ENCODE peak calls at places on chromosome 16, in five cellular contexts. One of them, this sample, is unnamed.

GRCh38 chr16:9176547-9177418 is 85.3 kb downstream of the HAPSTR1 start:
- DNase-seq in hepatocyte: no peak
- DNase-seq in A549: no peak
- DNase-seq in HCT116: no peak
- DNase-seq in GM23248: no peak
- DNase-seq in this sample: no peak

GRCh38 chr16:30805056-30805369 is 18.0 kb upstream of the ZNF629 start:
- DNase-seq in HCT116: no peak
- DNase-seq in GM23248: no peak
- DNase-seq in A549: peak; percentile 24
- DNase-seq in hepatocyte: no peak
- DNase-seq in this sample: no peak

GRCh38 chr16:76668207-76668725 is 391.1 kb downstream of the CNTNAP4 start:
- DNase-seq in A549: no peak
- DNase-seq in GM23248: no peak
- DNase-seq in HCT116: no peak
- DNase-seq in hepatocyte: peak; percentile 48
- DNase-seq in this sample: no peak

GRCh38 chr16:74740795-74741304 is 33.8 kb downstream of the FA2H start:
- DNase-seq in GM23248: peak; percentile 70
- DNase-seq in hepatocyte: no peak
- DNase-seq in HCT116: peak; percentile 75
- DNase-seq in A549: peak; percentile 96
- DNase-seq in this sample: no peak

GRCh38 chr16:31471875-31472558 is at the start of gene TGFB1I1:
- DNase-seq in HCT116: no peak
- DNase-seq in A549: peak; percentile 50
- DNase-seq in GM23248: peak; percentile 85
- DNase-seq in hepatocyte: peak; percentile 74
- DNase-seq in this sample: no peak

GRCh38 chr16:48609453-48610023 is 442 bp downstream of the N4BP1 start:
- DNase-seq in A549: peak; percentile 47
- DNase-seq in hepatocyte: peak; percentile 79
- DNase-seq in GM23248: peak; percentile 83
- DNase-seq in HCT116: no peak
- DNase-seq in this sample: peak; percentile 70

GRCh38 chr16:89257281-89257731 is 39.8 kb downstream of the ZNF778 start:
- DNase-seq in GM23248: peak; percentile 54
- DNase-seq in HCT116: no peak
- DNase-seq in A549: no peak
- DNase-seq in hepatocyte: no peak
- DNase-seq in this sample: no peak

GRCh38 chr16:5020551-5020950 is 13.2 kb downstream of the NAGPA start:
- DNase-seq in hepatocyte: no peak
- DNase-seq in A549: no peak
- DNase-seq in HCT116: no peak
- DNase-seq in GM23248: no peak
- DNase-seq in this sample: no peak

GRCh38 chr16:57498031-57498430 is 11.7 kb upstream of the DOK4 start:
- DNase-seq in GM23248: no peak
- DNase-seq in hepatocyte: no peak
- DNase-seq in A549: no peak
- DNase-seq in HCT116: no peak
- DNase-seq in this sample: no peak

GRCh38 chr16:21263640-21264211 is 14.4 kb downstream of the CRYM start:
- DNase-seq in hepatocyte: peak; percentile 43
- DNase-seq in A549: peak; percentile 14
- DNase-seq in HCT116: no peak
- DNase-seq in GM23248: peak; percentile 61
- DNase-seq in this sample: no peak

GRCh38 chr16:60755907-60756306 is 1280.3 kb downstream of the CDH8 start:
- DNase-seq in HCT116: no peak
- DNase-seq in hepatocyte: no peak
- DNase-seq in GM23248: no peak
- DNase-seq in A549: peak; percentile 3
- DNase-seq in this sample: no peak

GRCh38 chr16:30697264-30698138 is 1.5 kb upstream of the SRCAP start:
- DNase-seq in HCT116: no peak
- DNase-seq in GM23248: peak; percentile 99
- DNase-seq in hepatocyte: no peak
- DNase-seq in A549: no peak
- DNase-seq in this sample: no peak

GRCh38 chr16:57013902-57014301 is 24.5 kb downstream of the NLRC5 start:
- DNase-seq in A549: no peak
- DNase-seq in HCT116: no peak
- DNase-seq in GM23248: no peak
- DNase-seq in hepatocyte: no peak
- DNase-seq in this sample: no peak

GRCh38 chr16:80924372-80924978 is 82.2 kb downstream of the CMC2 start:
- DNase-seq in hepatocyte: peak; percentile 75
- DNase-seq in A549: peak; percentile 70
- DNase-seq in HCT116: peak; percentile 58
- DNase-seq in GM23248: peak; percentile 55
- DNase-seq in this sample: no peak

GRCh38 chr16:28914325-28914724 is 10.7 kb downstream of the RABEP2 start:
- DNase-seq in A549: no peak
- DNase-seq in GM23248: no peak
- DNase-seq in hepatocyte: no peak
- DNase-seq in HCT116: no peak
- DNase-seq in this sample: no peak

GRCh38 chr16:54159490-54160080 is 127.0 kb downstream of the IRX3 start:
- DNase-seq in HCT116: no peak
- DNase-seq in GM23248: no peak
- DNase-seq in A549: no peak
- DNase-seq in hepatocyte: no peak
- DNase-seq in this sample: no peak

GRCh38 chr16:56789360-56789759 is 59.4 kb downstream of the NUP93 start:
- DNase-seq in HCT116: peak; percentile 55
- DNase-seq in GM23248: peak; percentile 60
- DNase-seq in hepatocyte: peak; percentile 36
- DNase-seq in A549: peak; percentile 80
- DNase-seq in this sample: no peak

GRCh38 chr16:3665508-3665907 is 11.0 kb downstream of the DNASE1 start:
- DNase-seq in A549: no peak
- DNase-seq in HCT116: no peak
- DNase-seq in GM23248: no peak
- DNase-seq in hepatocyte: no peak
- DNase-seq in this sample: no peak

GRCh38 chr16:77596243-77596642 is 126.1 kb upstream of the NUDT7 start:
- DNase-seq in GM23248: peak; percentile 81
- DNase-seq in HCT116: no peak
- DNase-seq in A549: no peak
- DNase-seq in hepatocyte: no peak
- DNase-seq in this sample: no peak

GRCh38 chr16:55572439-55572838 is 6.0 kb downstream of the CAPNS2 start:
- DNase-seq in hepatocyte: no peak
- DNase-seq in HCT116: no peak
- DNase-seq in A549: peak; percentile 46
- DNase-seq in GM23248: no peak
- DNase-seq in this sample: no peak

GRCh38 chr16:54283735-54284318 is 2.8 kb downstream of the IRX3 start:
- DNase-seq in GM23248: no peak
- DNase-seq in hepatocyte: no peak
- DNase-seq in A549: no peak
- DNase-seq in HCT116: no peak
- DNase-seq in this sample: no peak

GRCh38 chr16:72739577-72739976 is 308.4 kb downstream of the ZFHX3 start:
- DNase-seq in HCT116: no peak
- DNase-seq in GM23248: peak; percentile 35
- DNase-seq in hepatocyte: no peak
- DNase-seq in A549: no peak
- DNase-seq in this sample: no peak

GRCh38 chr16:29962344-29962994 is 590 bp downstream of the TMEM219 start:
- DNase-seq in HCT116: no peak
- DNase-seq in A549: peak; percentile 30
- DNase-seq in hepatocyte: peak; percentile 51
- DNase-seq in GM23248: peak; percentile 58
- DNase-seq in this sample: no peak

GRCh38 chr16:48317614-48318013 is 67.6 kb downstream of the SIAH1 start:
- DNase-seq in HCT116: peak; percentile 10
- DNase-seq in GM23248: peak; percentile 54
- DNase-seq in hepatocyte: no peak
- DNase-seq in A549: peak; percentile 33
- DNase-seq in this sample: no peak

GRCh38 chr16:81485824-81486554 is 41.4 kb downstream of the CMIP start:
- DNase-seq in HCT116: peak; percentile 22
- DNase-seq in hepatocyte: no peak
- DNase-seq in GM23248: peak; percentile 87
- DNase-seq in A549: no peak
- DNase-seq in this sample: no peak

GRCh38 chr16:88783391-88784073 is 1.5 kb downstream of the PIEZO1 start:
- DNase-seq in A549: no peak
- DNase-seq in GM23248: peak; percentile 61
- DNase-seq in hepatocyte: no peak
- DNase-seq in HCT116: no peak
- DNase-seq in this sample: peak; percentile 66

GRCh38 chr16:89925596-89926079 is 2.5 kb downstream of the TUBB3 start:
- DNase-seq in A549: no peak
- DNase-seq in hepatocyte: no peak
- DNase-seq in GM23248: no peak
- DNase-seq in HCT116: no peak
- DNase-seq in this sample: no peak

GRCh38 chr16:53549970-53550406 is 47.0 kb upstream of the AKTIP start:
- DNase-seq in GM23248: peak; percentile 93
- DNase-seq in hepatocyte: peak; percentile 90
- DNase-seq in HCT116: peak; percentile 46
- DNase-seq in A549: peak; percentile 61
- DNase-seq in this sample: no peak

GRCh38 chr16:89623511-89624232 is 10.2 kb downstream of the DPEP1 start:
- DNase-seq in HCT116: no peak
- DNase-seq in hepatocyte: no peak
- DNase-seq in A549: no peak
- DNase-seq in GM23248: peak; percentile 60
- DNase-seq in this sample: no peak

GRCh38 chr16:30121741-30122620 is 1.0 kb downstream of the MAPK3 start:
- DNase-seq in A549: no peak
- DNase-seq in hepatocyte: no peak
- DNase-seq in HCT116: no peak
- DNase-seq in GM23248: peak; percentile 31
- DNase-seq in this sample: peak; percentile 67

GRCh38 chr16:2786061-2786825 is 1.1 kb downstream of the PRSS33 start:
- DNase-seq in hepatocyte: no peak
- DNase-seq in GM23248: no peak
- DNase-seq in HCT116: no peak
- DNase-seq in A549: no peak
- DNase-seq in this sample: peak; percentile 44

GRCh38 chr16:87696796-87697195 is 69.0 kb downstream of the KLHDC4 start:
- DNase-seq in A549: no peak
- DNase-seq in HCT116: no peak
- DNase-seq in GM23248: no peak
- DNase-seq in hepatocyte: no peak
- DNase-seq in this sample: no peak
- H3K4me1 ChIP-seq in A549: no peaks in the 10 kb centered on the region
- H3K4me1 ChIP-seq in HCT116: no peaks in the 10 kb centered on the region
- H3K4me1 ChIP-seq in GM23248: no peaks in the 10 kb centered on the region
- H3K4me1 ChIP-seq in hepatocyte: no peaks in the 10 kb centered on the region
- H3K4me1 ChIP-seq in this sample: no peaks in the 10 kb centered on the region

DNA sequence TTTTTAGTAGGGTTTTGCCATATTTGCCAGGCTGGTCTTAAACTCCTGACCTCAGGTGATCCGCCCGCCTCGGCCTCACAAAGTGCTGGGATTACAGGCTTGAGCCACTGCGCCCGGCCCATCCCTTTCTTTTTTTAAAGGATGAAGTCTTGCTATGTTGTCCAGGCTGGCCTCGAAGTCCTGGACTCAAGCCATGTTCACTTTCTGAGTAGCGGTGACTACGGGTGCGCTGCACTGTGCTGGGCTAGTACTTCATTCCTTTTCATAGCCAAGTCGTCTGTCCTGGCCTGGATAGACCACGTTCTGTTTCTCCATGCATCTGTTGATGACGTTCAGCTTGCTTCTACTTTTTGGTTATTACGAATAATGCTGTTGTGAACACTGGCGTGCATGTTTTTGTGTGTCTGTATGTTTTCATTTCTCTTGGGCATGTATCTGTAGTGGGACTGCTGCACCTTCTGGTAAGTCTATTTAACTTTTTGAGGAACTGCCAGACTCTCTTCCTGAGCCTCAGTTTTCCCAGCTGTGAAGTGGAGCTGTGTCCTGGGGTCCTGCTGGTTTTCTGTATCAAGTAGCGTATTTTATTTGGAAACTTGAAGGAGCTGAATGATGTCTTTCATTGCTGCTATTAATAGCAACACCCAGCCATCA is 40.0 kb upstream of the GSE1 start:
- DNase-seq in GM23248: no peak
- DNase-seq in A549: no peak
- DNase-seq in hepatocyte: no peak
- DNase-seq in HCT116: no peak
- DNase-seq in this sample: no peak
- H3K4me1 ChIP-seq in GM23248: peaks cover 15% of the 10 kb centered on the region
- H3K4me1 ChIP-seq in A549: no peaks in the 10 kb centered on the region
- H3K4me1 ChIP-seq in hepatocyte: peaks cover 56% of the 10 kb centered on the region
- H3K4me1 ChIP-seq in HCT116: peaks cover 31% of the 10 kb centered on the region
- H3K4me1 ChIP-seq in this sample: peaks cover 78% of the 10 kb centered on the region

GRCh38 chr16:66924527-66925321 is 611 bp downstream of the RRAD start:
- DNase-seq in HCT116: no peak
- DNase-seq in A549: no peak
- DNase-seq in GM23248: peak; percentile 63
- DNase-seq in hepatocyte: peak; percentile 75
- DNase-seq in this sample: peak; percentile 77
- H3K4me1 ChIP-seq in HCT116: peaks cover 50% of the 10 kb centered on the region
- H3K4me1 ChIP-seq in A549: peaks cover 23% of the 10 kb centered on the region
- H3K4me1 ChIP-seq in GM23248: peaks cover 26% of the 10 kb centered on the region
- H3K4me1 ChIP-seq in hepatocyte: peaks cover 3% of the 10 kb centered on the region
- H3K4me1 ChIP-seq in this sample: peaks cover 35% of the 10 kb centered on the region

DNA sequence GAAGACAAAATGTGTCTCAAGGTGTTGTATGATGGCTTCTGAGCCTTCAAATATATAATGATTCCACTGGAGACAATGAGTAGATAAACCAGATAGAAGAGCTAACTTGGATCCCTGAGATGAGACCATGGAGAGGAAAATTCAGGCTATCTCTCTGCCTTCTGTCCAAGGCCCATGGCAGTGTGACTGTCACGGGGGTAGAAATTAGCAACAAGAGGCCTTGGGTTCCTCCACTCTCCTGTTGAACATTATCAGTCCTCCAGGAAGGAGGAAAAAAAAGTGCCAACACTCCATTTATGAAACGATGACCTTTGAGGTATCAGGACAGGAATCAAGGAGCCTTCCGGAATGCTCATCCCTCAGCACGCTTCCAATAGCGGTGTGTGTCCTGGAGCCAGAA is 75.2 kb downstream of the WWP2 start:
- DNase-seq in hepatocyte: no peak
- DNase-seq in HCT116: no peak
- DNase-seq in GM23248: no peak
- DNase-seq in A549: no peak
- DNase-seq in this sample: no peak
- H3K4me1 ChIP-seq in hepatocyte: peaks cover 32% of the 10 kb centered on the region
- H3K4me1 ChIP-seq in HCT116: no peaks in the 10 kb centered on the region
- H3K4me1 ChIP-seq in GM23248: no peaks in the 10 kb centered on the region
- H3K4me1 ChIP-seq in A549: peaks cover 18% of the 10 kb centered on the region
- H3K4me1 ChIP-seq in this sample: peaks cover 28% of the 10 kb centered on the region

GRCh38 chr16:87100306-87101058 is 216.7 kb downstream of the C16orf95 start:
- DNase-seq in hepatocyte: no peak
- DNase-seq in A549: no peak
- DNase-seq in HCT116: no peak
- DNase-seq in GM23248: no peak
- DNase-seq in this sample: no peak
- H3K4me1 ChIP-seq in hepatocyte: no peaks in the 10 kb centered on the region
- H3K4me1 ChIP-seq in A549: peaks cover 13% of the 10 kb centered on the region
- H3K4me1 ChIP-seq in HCT116: no peaks in the 10 kb centered on the region
- H3K4me1 ChIP-seq in GM23248: no peaks in the 10 kb centered on the region
- H3K4me1 ChIP-seq in this sample: no peaks in the 10 kb centered on the region

This sample was measured in upper lobe of right lung.